ENCODE peak calls at places on chromosomes 3 and 15, in seven cellular contexts. Y, N, J, Q, H, O and Z are unnamed samples.

GRCh38 chr3:195440379-195440778 is 2.4 kb downstream of the ACAP2 start:
- DNase-seq in Y (no peak), N (no peak), J (no peak), Q (no peak), H (no peak), O (no peak), Z (no peak)

GRCh38 chr15:92149469-92149868 is 244.2 kb upstream of the ST8SIA2 start:
- DNase-seq in Y (no peak), N (no peak), J (no peak), Q (no peak), H (no peak), O (no peak), Z (peak; percentile 38)

GRCh38 chr3:43612439-43612838 is 9.4 kb downstream of the ANO10 start:
- DNase-seq in Y (no peak), N (no peak), J (no peak), Q (no peak), H (no peak), O (no peak), Z (no peak)

GRCh38 chr3:10206166-10206511 is 41.4 kb downstream of the IRAK2 start:
- DNase-seq in Y (no peak), N (no peak), J (no peak), Q (no peak), H (no peak), O (no peak), Z (no peak)

GRCh38 chr15:101694261-101694660 is 30.0 kb downstream of the TARS3 start:
- DNase-seq in Y (no peak), N (no peak), J (no peak), Q (no peak), H (no peak), O (no peak), Z (no peak)

GRCh38 chr3:98022978-98023820 is 11.9 kb downstream of the GABRR3 start:
- DNase-seq in Y (peak; percentile 76), N (peak; percentile 77), J (peak; percentile 60), Q (peak; percentile 89), H (peak; percentile 88), O (peak; percentile 93), Z (peak; percentile 79)

GRCh38 chr15:42728562-42728961 is 8.4 kb downstream of the CDAN1 start:
- DNase-seq in Y (no peak), N (no peak), J (no peak), Q (no peak), H (no peak), O (no peak), Z (no peak)

GRCh38 chr3:194496217-194496881 is 9.5 kb upstream of the ATP13A3 start:
- DNase-seq in Y (no peak), N (no peak), J (no peak), Q (no peak), H (no peak), O (no peak), Z (no peak)

GRCh38 chr3:184566441-184567414 is 5.1 kb downstream of the EPHB3 start:
- DNase-seq in Y (no peak), N (no peak), J (no peak), Q (no peak), H (no peak), O (no peak), Z (no peak)

GRCh38 chr3:195770081-195770840 is 41.5 kb downstream of the MUC4 start:
- DNase-seq in Y (no peak), N (no peak), J (no peak), Q (no peak), H (no peak), O (peak; percentile 38), Z (peak; percentile 34)

GRCh38 chr15:93286456-93286855 is 197.4 kb upstream of the RGMA start:
- DNase-seq in Y (no peak), N (no peak), J (no peak), Q (no peak), H (no peak), O (no peak), Z (no peak)

GRCh38 chr3:74435631-74436030 is 178.8 kb downstream of the CNTN3 start:
- DNase-seq in Y (no peak), N (no peak), J (no peak), Q (no peak), H (no peak), O (no peak), Z (no peak)

GRCh38 chr15:55361048-55361447 is 42.0 kb downstream of the PIGB start:
- DNase-seq in Y (no peak), N (no peak), J (no peak), Q (peak; percentile 40), H (no peak), O (no peak), Z (no peak)

GRCh38 chr3:43287514-43287913 is 1.2 kb downstream of the SNRK start:
- DNase-seq in Y (no peak), N (no peak), J (no peak), Q (no peak), H (no peak), O (no peak), Z (no peak)

GRCh38 chr15:99250001-99250400 is 620 bp upstream of the TTC23 start:
- DNase-seq in Y (no peak), N (no peak), J (no peak), Q (no peak), H (no peak), O (no peak), Z (no peak)

GRCh38 chr3:184567924-184568590 is 6.5 kb downstream of the EPHB3 start:
- DNase-seq in Y (no peak), N (no peak), J (no peak), Q (no peak), H (no peak), O (no peak), Z (no peak)

DNA sequence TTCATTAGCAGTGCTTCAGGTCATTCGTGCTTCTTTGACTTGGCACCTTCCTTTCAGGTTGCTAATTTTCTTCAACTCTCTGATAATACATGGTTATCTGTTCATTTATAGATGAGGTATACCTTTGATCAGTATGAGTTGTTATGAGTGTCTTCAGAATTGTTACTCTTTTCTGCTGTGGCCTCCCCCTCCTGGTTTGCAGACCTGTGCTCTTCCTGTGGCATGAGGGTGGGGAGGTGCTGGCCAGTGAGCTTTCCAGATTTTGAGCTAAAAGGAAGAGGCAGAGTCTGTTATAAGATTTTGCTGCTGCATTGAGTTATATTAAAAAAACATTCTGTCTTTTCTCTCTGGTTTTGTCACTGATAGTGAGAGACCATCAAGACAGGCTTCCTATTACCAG is 30.8 kb upstream of the GOLGA6L9 start:
- DNase-seq in Y (no peak), N (no peak), J (no peak), Q (no peak), H (no peak), O (no peak), Z (no peak)
- H3K27ac ChIP-seq in Y (no peak overlapping the region), N (no peak overlapping the region), J (no peak overlapping the region), Q (no peak overlapping the region), H (no peak overlapping the region), O (no peak overlapping the region), Z (no peak overlapping the region)

DNA sequence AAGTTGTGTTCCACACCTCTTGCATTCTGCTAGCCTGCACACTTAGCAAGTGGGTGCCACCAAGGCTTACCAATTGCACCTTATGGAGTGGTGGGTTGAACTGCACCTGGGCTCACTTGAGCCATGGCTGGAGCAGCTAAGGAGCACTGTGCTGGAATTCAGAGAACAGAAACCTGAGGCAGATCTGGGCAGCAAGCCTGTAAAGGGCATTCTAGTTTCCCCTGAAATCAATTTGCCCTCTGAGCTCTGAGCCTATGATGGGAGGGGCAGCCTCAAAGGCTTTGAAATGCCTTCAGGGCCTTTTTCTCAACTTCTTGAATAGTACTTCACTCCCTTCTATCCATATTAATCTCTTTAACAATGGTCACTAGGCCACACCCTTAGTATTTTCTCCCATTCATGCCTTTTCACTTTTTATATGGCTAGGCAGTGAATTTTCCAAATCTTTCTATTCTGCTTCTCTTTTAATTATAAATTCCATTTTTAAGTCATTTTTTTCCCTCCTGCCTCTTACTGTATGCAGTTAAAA is 17.9 kb downstream of the BTLA start:
- DNase-seq in Y (no peak), N (no peak), J (no peak), Q (no peak), H (no peak), O (no peak), Z (no peak)
- H3K4me1 ChIP-seq in Y (no peaks in the 10 kb centered on the region), N (peaks cover 9% of the 10 kb centered on the region), J (no peaks in the 10 kb centered on the region), Q (no peaks in the 10 kb centered on the region), H (peaks cover 13% of the 10 kb centered on the region), O (no peaks in the 10 kb centered on the region), Z (no peaks in the 10 kb centered on the region)

GRCh38 chr3:179036226-179036625 is 35.4 kb downstream of the ZMAT3 start:
- DNase-seq in Y (no peak), N (no peak), J (no peak), Q (no peak), H (no peak), O (no peak), Z (no peak)
- H3K9me3 ChIP-seq in Y (no peaks in the 10 kb centered on the region), N (no peaks in the 10 kb centered on the region), J (no peaks in the 10 kb centered on the region), Q (no peaks in the 10 kb centered on the region), H (no peaks in the 10 kb centered on the region), O (no peaks in the 10 kb centered on the region), Z (no peaks in the 10 kb centered on the region)

DNA sequence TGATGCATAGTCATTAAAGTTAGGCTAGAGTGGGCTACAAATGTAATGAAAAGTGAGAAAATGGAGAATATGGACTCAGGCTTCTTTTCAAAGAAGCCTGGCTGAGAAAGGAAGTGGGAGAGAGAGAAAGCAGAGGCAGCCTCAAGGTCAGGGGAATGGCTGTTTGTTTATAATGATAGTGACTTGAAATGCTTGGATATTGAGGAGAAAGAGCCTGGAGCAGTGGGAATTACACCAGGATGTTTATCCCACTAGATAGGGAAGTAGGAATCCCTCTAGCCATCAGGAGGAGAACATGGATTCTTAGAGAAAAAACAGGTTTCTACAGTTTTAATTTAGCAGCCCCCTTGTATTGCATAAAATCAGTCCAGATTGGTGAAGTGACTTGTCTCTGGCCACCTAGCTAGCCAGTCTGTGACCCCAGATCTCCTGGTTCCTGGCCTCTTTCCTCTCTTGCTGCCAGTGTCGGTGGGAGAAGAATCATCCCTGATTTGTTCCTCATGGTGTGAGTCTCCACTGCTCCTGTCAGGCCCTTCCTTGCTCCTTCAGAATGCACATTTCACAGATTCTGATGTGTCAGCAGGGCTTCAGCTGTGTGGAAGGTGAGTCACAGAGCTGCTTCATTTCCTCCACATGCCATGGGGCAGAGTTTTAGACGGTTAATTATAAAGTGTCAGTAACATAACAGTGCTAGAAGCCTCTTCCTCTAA is 32.9 kb downstream of the SEMA6D start:
- DNase-seq in Y (no peak), N (no peak), J (no peak), Q (no peak), H (no peak), O (no peak), Z (no peak)
- H3K27ac ChIP-seq in Y (no peak overlapping the region), N (no peak overlapping the region), J (no peak overlapping the region), Q (no peak overlapping the region), H (no peak overlapping the region), O (no peak overlapping the region), Z (peak overlapping the region; percentile 56)

GRCh38 chr3:133506215-133506901 is 67.1 kb upstream of the CDV3 start:
- DNase-seq in Y (no peak), N (peak; percentile 13), J (no peak), Q (no peak), H (no peak), O (no peak), Z (no peak)
- H3K4me1 ChIP-seq in Y (no peaks in the 10 kb centered on the region), N (peaks cover 20% of the 10 kb centered on the region), J (no peaks in the 10 kb centered on the region), Q (no peaks in the 10 kb centered on the region), H (peaks cover 18% of the 10 kb centered on the region), O (peaks cover 2% of the 10 kb centered on the region), Z (no peaks in the 10 kb centered on the region)